ENCODE peak calls at places on chromosomes 5 and 9, in eight cellular contexts. One of them, this sample, is unnamed.

GRCh38 chr9:133506653-133507038 is 18.1 kb downstream of the MYMK start:
- DNase-seq in COR-L47: no peak
- DNase-seq in neural progenitor cell: no peak
- DNase-seq in GM12865: no peak
- DNase-seq in brain pericyte: no peak
- DNase-seq in HuH-7: peak; percentile 44
- DNase-seq in mucosa of gallbladder: no peak
- DNase-seq in stimulated activated effector memory CD8-positive, alpha-beta T cell treated with anti-CD3 and anti-CD28 coated beads, Interleukin-12 subunit alpha, Interleukin-12 subunit beta, amount 100 ng/mL, for 72 hours: no peak
- DNase-seq in this sample: peak; percentile 17

GRCh38 chr5:157670662-157671591 is at the start of gene C5orf52:
- DNase-seq in stimulated activated effector memory CD8-positive, alpha-beta T cell treated with anti-CD3 and anti-CD28 coated beads, Interleukin-12 subunit alpha, Interleukin-12 subunit beta, amount 100 ng/mL, for 72 hours: peak; percentile 62
- DNase-seq in HuH-7: peak; percentile 47
- DNase-seq in neural progenitor cell: no peak
- DNase-seq in brain pericyte: no peak
- DNase-seq in GM12865: peak; percentile 31
- DNase-seq in COR-L47: no peak
- DNase-seq in mucosa of gallbladder: no peak
- DNase-seq in this sample: no peak

GRCh38 chr9:103082494-103082893 is 87.4 kb downstream of the CYLC2 start:
- DNase-seq in stimulated activated effector memory CD8-positive, alpha-beta T cell treated with anti-CD3 and anti-CD28 coated beads, Interleukin-12 subunit alpha, Interleukin-12 subunit beta, amount 100 ng/mL, for 72 hours: no peak
- DNase-seq in mucosa of gallbladder: no peak
- DNase-seq in GM12865: no peak
- DNase-seq in HuH-7: no peak
- DNase-seq in COR-L47: no peak
- DNase-seq in neural progenitor cell: no peak
- DNase-seq in brain pericyte: no peak
- DNase-seq in this sample: no peak

GRCh38 chr5:103561670-103562069 is 919 bp downstream of the NUDT12 start:
- DNase-seq in neural progenitor cell: no peak
- DNase-seq in mucosa of gallbladder: no peak
- DNase-seq in stimulated activated effector memory CD8-positive, alpha-beta T cell treated with anti-CD3 and anti-CD28 coated beads, Interleukin-12 subunit alpha, Interleukin-12 subunit beta, amount 100 ng/mL, for 72 hours: no peak
- DNase-seq in COR-L47: no peak
- DNase-seq in HuH-7: no peak
- DNase-seq in GM12865: no peak
- DNase-seq in brain pericyte: no peak
- DNase-seq in this sample: peak; percentile 3

GRCh38 chr9:93060746-93061259 is 2.3 kb downstream of the SUSD3 start:
- DNase-seq in HuH-7: no peak
- DNase-seq in COR-L47: no peak
- DNase-seq in brain pericyte: no peak
- DNase-seq in neural progenitor cell: no peak
- DNase-seq in mucosa of gallbladder: no peak
- DNase-seq in stimulated activated effector memory CD8-positive, alpha-beta T cell treated with anti-CD3 and anti-CD28 coated beads, Interleukin-12 subunit alpha, Interleukin-12 subunit beta, amount 100 ng/mL, for 72 hours: no peak
- DNase-seq in GM12865: peak; percentile 61
- DNase-seq in this sample: peak; percentile 40

GRCh38 chr5:172052454-172053236 is 46.2 kb upstream of the FBXW11 start:
- DNase-seq in GM12865: no peak
- DNase-seq in COR-L47: no peak
- DNase-seq in HuH-7: no peak
- DNase-seq in mucosa of gallbladder: peak; percentile 57
- DNase-seq in brain pericyte: no peak
- DNase-seq in neural progenitor cell: peak; percentile 18
- DNase-seq in stimulated activated effector memory CD8-positive, alpha-beta T cell treated with anti-CD3 and anti-CD28 coated beads, Interleukin-12 subunit alpha, Interleukin-12 subunit beta, amount 100 ng/mL, for 72 hours: no peak
- DNase-seq in this sample: no peak

GRCh38 chr9:116090030-116090770 is 63.4 kb upstream of the PAPPA start:
- DNase-seq in COR-L47: no peak
- DNase-seq in neural progenitor cell: no peak
- DNase-seq in HuH-7: no peak
- DNase-seq in brain pericyte: no peak
- DNase-seq in GM12865: no peak
- DNase-seq in stimulated activated effector memory CD8-positive, alpha-beta T cell treated with anti-CD3 and anti-CD28 coated beads, Interleukin-12 subunit alpha, Interleukin-12 subunit beta, amount 100 ng/mL, for 72 hours: no peak
- DNase-seq in mucosa of gallbladder: no peak
- DNase-seq in this sample: no peak

GRCh38 chr9:133153227-133154096 is 10.3 kb downstream of the GBGT1 start:
- DNase-seq in neural progenitor cell: no peak
- DNase-seq in brain pericyte: no peak
- DNase-seq in mucosa of gallbladder: no peak
- DNase-seq in GM12865: no peak
- DNase-seq in COR-L47: no peak
- DNase-seq in HuH-7: no peak
- DNase-seq in stimulated activated effector memory CD8-positive, alpha-beta T cell treated with anti-CD3 and anti-CD28 coated beads, Interleukin-12 subunit alpha, Interleukin-12 subunit beta, amount 100 ng/mL, for 72 hours: peak; percentile 46
- DNase-seq in this sample: no peak

GRCh38 chr5:56366986-56367385 is 133.9 kb upstream of the ANKRD55 start:
- DNase-seq in brain pericyte: no peak
- DNase-seq in GM12865: no peak
- DNase-seq in neural progenitor cell: no peak
- DNase-seq in HuH-7: no peak
- DNase-seq in stimulated activated effector memory CD8-positive, alpha-beta T cell treated with anti-CD3 and anti-CD28 coated beads, Interleukin-12 subunit alpha, Interleukin-12 subunit beta, amount 100 ng/mL, for 72 hours: no peak
- DNase-seq in COR-L47: no peak
- DNase-seq in mucosa of gallbladder: no peak
- DNase-seq in this sample: no peak

GRCh38 chr5:115842089-115842881 is 550 bp downstream of the AP3S1 start:
- DNase-seq in mucosa of gallbladder: peak; percentile 16
- DNase-seq in neural progenitor cell: peak; percentile 87
- DNase-seq in HuH-7: peak; percentile 67
- DNase-seq in COR-L47: peak; percentile 77
- DNase-seq in brain pericyte: no peak
- DNase-seq in stimulated activated effector memory CD8-positive, alpha-beta T cell treated with anti-CD3 and anti-CD28 coated beads, Interleukin-12 subunit alpha, Interleukin-12 subunit beta, amount 100 ng/mL, for 72 hours: no peak
- DNase-seq in GM12865: peak; percentile 54
- DNase-seq in this sample: peak; percentile 33

GRCh38 chr9:106682420-106682819 is 180.5 kb upstream of the ZNF462 start:
- DNase-seq in neural progenitor cell: no peak
- DNase-seq in GM12865: no peak
- DNase-seq in brain pericyte: no peak
- DNase-seq in COR-L47: no peak
- DNase-seq in stimulated activated effector memory CD8-positive, alpha-beta T cell treated with anti-CD3 and anti-CD28 coated beads, Interleukin-12 subunit alpha, Interleukin-12 subunit beta, amount 100 ng/mL, for 72 hours: no peak
- DNase-seq in mucosa of gallbladder: no peak
- DNase-seq in HuH-7: no peak
- DNase-seq in this sample: no peak

GRCh38 chr9:27383524-27383923 is 86.6 kb upstream of the EQTN start:
- DNase-seq in COR-L47: peak; percentile 58
- DNase-seq in HuH-7: no peak
- DNase-seq in brain pericyte: no peak
- DNase-seq in neural progenitor cell: no peak
- DNase-seq in mucosa of gallbladder: no peak
- DNase-seq in stimulated activated effector memory CD8-positive, alpha-beta T cell treated with anti-CD3 and anti-CD28 coated beads, Interleukin-12 subunit alpha, Interleukin-12 subunit beta, amount 100 ng/mL, for 72 hours: no peak
- DNase-seq in GM12865: no peak
- DNase-seq in this sample: no peak

GRCh38 chr9:95573463-95573862 is 56.7 kb upstream of the PTCH1 start:
- DNase-seq in mucosa of gallbladder: no peak
- DNase-seq in COR-L47: no peak
- DNase-seq in GM12865: no peak
- DNase-seq in brain pericyte: no peak
- DNase-seq in stimulated activated effector memory CD8-positive, alpha-beta T cell treated with anti-CD3 and anti-CD28 coated beads, Interleukin-12 subunit alpha, Interleukin-12 subunit beta, amount 100 ng/mL, for 72 hours: no peak
- DNase-seq in HuH-7: no peak
- DNase-seq in neural progenitor cell: no peak
- DNase-seq in this sample: no peak

GRCh38 chr9:114299286-114300152 is 23.4 kb upstream of the ORM1 start:
- DNase-seq in stimulated activated effector memory CD8-positive, alpha-beta T cell treated with anti-CD3 and anti-CD28 coated beads, Interleukin-12 subunit alpha, Interleukin-12 subunit beta, amount 100 ng/mL, for 72 hours: no peak
- DNase-seq in mucosa of gallbladder: no peak
- DNase-seq in brain pericyte: no peak
- DNase-seq in HuH-7: no peak
- DNase-seq in COR-L47: no peak
- DNase-seq in GM12865: no peak
- DNase-seq in neural progenitor cell: no peak
- DNase-seq in this sample: no peak

GRCh38 chr9:96462538-96462937 is 12.6 kb downstream of the HABP4 start:
- DNase-seq in stimulated activated effector memory CD8-positive, alpha-beta T cell treated with anti-CD3 and anti-CD28 coated beads, Interleukin-12 subunit alpha, Interleukin-12 subunit beta, amount 100 ng/mL, for 72 hours: no peak
- DNase-seq in mucosa of gallbladder: no peak
- DNase-seq in GM12865: no peak
- DNase-seq in HuH-7: no peak
- DNase-seq in neural progenitor cell: peak; percentile 46
- DNase-seq in brain pericyte: no peak
- DNase-seq in COR-L47: no peak
- DNase-seq in this sample: no peak

GRCh38 chr5:67166460-67166871 is 30.1 kb downstream of the CD180 start:
- DNase-seq in COR-L47: no peak
- DNase-seq in brain pericyte: no peak
- DNase-seq in mucosa of gallbladder: no peak
- DNase-seq in stimulated activated effector memory CD8-positive, alpha-beta T cell treated with anti-CD3 and anti-CD28 coated beads, Interleukin-12 subunit alpha, Interleukin-12 subunit beta, amount 100 ng/mL, for 72 hours: peak; percentile 82
- DNase-seq in neural progenitor cell: no peak
- DNase-seq in GM12865: peak; percentile 64
- DNase-seq in HuH-7: no peak
- DNase-seq in this sample: no peak

GRCh38 chr9:114176601-114177295 is 21.4 kb downstream of the COL27A1 start:
- DNase-seq in GM12865: no peak
- DNase-seq in HuH-7: no peak
- DNase-seq in neural progenitor cell: peak; percentile 60
- DNase-seq in COR-L47: no peak
- DNase-seq in mucosa of gallbladder: no peak
- DNase-seq in stimulated activated effector memory CD8-positive, alpha-beta T cell treated with anti-CD3 and anti-CD28 coated beads, Interleukin-12 subunit alpha, Interleukin-12 subunit beta, amount 100 ng/mL, for 72 hours: no peak
- DNase-seq in brain pericyte: no peak
- DNase-seq in this sample: no peak

GRCh38 chr5:1255081-1255561 is 29.9 kb downstream of the SLC6A18 start:
- DNase-seq in stimulated activated effector memory CD8-positive, alpha-beta T cell treated with anti-CD3 and anti-CD28 coated beads, Interleukin-12 subunit alpha, Interleukin-12 subunit beta, amount 100 ng/mL, for 72 hours: no peak
- DNase-seq in neural progenitor cell: no peak
- DNase-seq in GM12865: peak; percentile 9
- DNase-seq in COR-L47: no peak
- DNase-seq in HuH-7: no peak
- DNase-seq in brain pericyte: no peak
- DNase-seq in mucosa of gallbladder: no peak
- DNase-seq in this sample: no peak

GRCh38 chr5:490116-491094 is 33.8 kb downstream of the SLC9A3 start:
- DNase-seq in GM12865: no peak
- DNase-seq in HuH-7: no peak
- DNase-seq in brain pericyte: no peak
- DNase-seq in COR-L47: no peak
- DNase-seq in neural progenitor cell: no peak
- DNase-seq in stimulated activated effector memory CD8-positive, alpha-beta T cell treated with anti-CD3 and anti-CD28 coated beads, Interleukin-12 subunit alpha, Interleukin-12 subunit beta, amount 100 ng/mL, for 72 hours: no peak
- DNase-seq in mucosa of gallbladder: no peak
- DNase-seq in this sample: no peak

GRCh38 chr9:77163889-77164288 is 13.4 kb upstream of the VPS13A start:
- DNase-seq in GM12865: no peak
- DNase-seq in stimulated activated effector memory CD8-positive, alpha-beta T cell treated with anti-CD3 and anti-CD28 coated beads, Interleukin-12 subunit alpha, Interleukin-12 subunit beta, amount 100 ng/mL, for 72 hours: no peak
- DNase-seq in brain pericyte: no peak
- DNase-seq in neural progenitor cell: no peak
- DNase-seq in mucosa of gallbladder: peak; percentile 27
- DNase-seq in COR-L47: no peak
- DNase-seq in HuH-7: no peak
- DNase-seq in this sample: peak; percentile 81

GRCh38 chr9:37538099-37538498 is 38.1 kb downstream of the FBXO10 start:
- DNase-seq in GM12865: no peak
- DNase-seq in neural progenitor cell: no peak
- DNase-seq in COR-L47: no peak
- DNase-seq in HuH-7: no peak
- DNase-seq in stimulated activated effector memory CD8-positive, alpha-beta T cell treated with anti-CD3 and anti-CD28 coated beads, Interleukin-12 subunit alpha, Interleukin-12 subunit beta, amount 100 ng/mL, for 72 hours: no peak
- DNase-seq in mucosa of gallbladder: no peak
- DNase-seq in brain pericyte: no peak
- DNase-seq in this sample: no peak